ENCODE peak calls at places on chromosome 6, in five cellular contexts. One of them, this sample, is unnamed.

GRCh38 chr6:95518630-95519227 is 58.6 kb upstream of the MANEA start:
- DNase-seq in cardiac muscle cell: no peak
- DNase-seq in brain microvascular endothelial cell: no peak
- DNase-seq in mammary epithelial cell: no peak
- DNase-seq in RWPE1: no peak
- DNase-seq in this sample: no peak

GRCh38 chr6:96116674-96117073 is 100.9 kb downstream of the FUT9 start:
- DNase-seq in cardiac muscle cell: peak
- DNase-seq in brain microvascular endothelial cell: no peak
- DNase-seq in mammary epithelial cell: no peak
- DNase-seq in RWPE1: no peak
- DNase-seq in this sample: no peak

GRCh38 chr6:64280569-64280968 is 645.0 kb downstream of the PHF3 start:
- DNase-seq in cardiac muscle cell: peak
- DNase-seq in brain microvascular endothelial cell: no peak
- DNase-seq in mammary epithelial cell: no peak
- DNase-seq in RWPE1: peak
- DNase-seq in this sample: no peak

GRCh38 chr6:44788387-44788981 is 401.0 kb downstream of the CDC5L start:
- DNase-seq in cardiac muscle cell: no peak
- DNase-seq in brain microvascular endothelial cell: peak
- DNase-seq in mammary epithelial cell: no peak
- DNase-seq in RWPE1: no peak
- DNase-seq in this sample: no peak

GRCh38 chr6:155755452-155755851 is 299.8 kb upstream of the NOX3 start:
- DNase-seq in cardiac muscle cell: no peak
- DNase-seq in brain microvascular endothelial cell: no peak
- DNase-seq in mammary epithelial cell: no peak
- DNase-seq in RWPE1: no peak
- DNase-seq in this sample: no peak

GRCh38 chr6:125871365-125871764 is 80.6 kb downstream of the NCOA7 start:
- DNase-seq in cardiac muscle cell: no peak
- DNase-seq in brain microvascular endothelial cell: no peak
- DNase-seq in mammary epithelial cell: peak
- DNase-seq in RWPE1: no peak
- DNase-seq in this sample: no peak

GRCh38 chr6:43532201-43532600 is 15.3 kb downstream of the POLR1C start:
- DNase-seq in cardiac muscle cell: no peak
- DNase-seq in brain microvascular endothelial cell: no peak
- DNase-seq in mammary epithelial cell: no peak
- DNase-seq in RWPE1: no peak
- DNase-seq in this sample: no peak

GRCh38 chr6:35469711-35470662 is 1.8 kb downstream of the RPL10A start:
- DNase-seq in cardiac muscle cell: peak
- DNase-seq in brain microvascular endothelial cell: no peak
- DNase-seq in mammary epithelial cell: peak
- DNase-seq in RWPE1: peak
- DNase-seq in this sample: no peak

GRCh38 chr6:41936073-41936837 is 5.4 kb downstream of the CCND3 start:
- DNase-seq in cardiac muscle cell: peak
- DNase-seq in brain microvascular endothelial cell: peak
- DNase-seq in mammary epithelial cell: peak
- DNase-seq in RWPE1: peak
- DNase-seq in this sample: peak

GRCh38 chr6:22784611-22785010 is 215.2 kb downstream of the HDGFL1 start:
- DNase-seq in cardiac muscle cell: peak
- DNase-seq in brain microvascular endothelial cell: peak
- DNase-seq in mammary epithelial cell: no peak
- DNase-seq in RWPE1: no peak
- DNase-seq in this sample: no peak

GRCh38 chr6:85058806-85059205 is 294.4 kb upstream of the TBX18 start:
- DNase-seq in cardiac muscle cell: no peak
- DNase-seq in brain microvascular endothelial cell: no peak
- DNase-seq in mammary epithelial cell: no peak
- DNase-seq in RWPE1: no peak
- DNase-seq in this sample: no peak

GRCh38 chr6:27760464-27760863 is 151.7 kb downstream of the OR2B2 start:
- DNase-seq in cardiac muscle cell: no peak
- DNase-seq in brain microvascular endothelial cell: no peak
- DNase-seq in mammary epithelial cell: peak
- DNase-seq in RWPE1: no peak
- DNase-seq in this sample: no peak

GRCh38 chr6:113809818-113810217 is 47.3 kb upstream of the MARCKS start:
- DNase-seq in cardiac muscle cell: no peak
- DNase-seq in brain microvascular endothelial cell: no peak
- DNase-seq in mammary epithelial cell: no peak
- DNase-seq in RWPE1: no peak
- DNase-seq in this sample: no peak

DNA sequence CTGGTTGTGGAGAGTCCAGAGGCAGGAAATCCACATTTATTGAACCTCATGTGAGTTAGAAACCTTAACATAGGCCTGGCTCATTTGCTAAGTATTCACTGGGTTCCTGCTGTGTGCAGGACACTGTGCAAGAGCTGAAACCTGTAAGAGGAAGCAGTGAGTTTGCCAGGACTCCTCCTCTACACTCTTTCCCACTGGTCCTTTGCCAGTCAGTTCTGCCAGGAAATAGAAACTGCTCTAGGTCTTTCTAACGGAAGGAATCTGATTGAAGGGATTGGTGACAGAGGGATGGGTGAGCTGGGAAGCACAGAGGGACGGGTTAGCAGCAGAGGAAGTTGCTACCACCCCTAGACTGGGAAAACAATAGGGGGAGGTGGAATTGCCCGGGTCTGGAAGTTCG is 234.2 kb upstream of the ECI2 start:
- DNase-seq in cardiac muscle cell: no peak
- DNase-seq in brain microvascular endothelial cell: no peak
- DNase-seq in mammary epithelial cell: peak
- DNase-seq in RWPE1: no peak
- DNase-seq in this sample: no peak
- H3K27ac ChIP-seq in cardiac muscle cell: no peak
- H3K27ac ChIP-seq in brain microvascular endothelial cell: peak
- H3K27ac ChIP-seq in mammary epithelial cell: no peak
- H3K27ac ChIP-seq in RWPE1: peak
- H3K27ac ChIP-seq in this sample: no peak

GRCh38 chr6:159756508-159756907 is 5.3 kb upstream of the ACAT2 start:
- DNase-seq in cardiac muscle cell: no peak
- DNase-seq in brain microvascular endothelial cell: no peak
- DNase-seq in mammary epithelial cell: no peak
- DNase-seq in RWPE1: no peak
- DNase-seq in this sample: no peak
- H3K27ac ChIP-seq in cardiac muscle cell: peak
- H3K27ac ChIP-seq in brain microvascular endothelial cell: no peak
- H3K27ac ChIP-seq in mammary epithelial cell: no peak
- H3K27ac ChIP-seq in RWPE1: no peak
- H3K27ac ChIP-seq in this sample: no peak

GRCh38 chr6:52516943-52517342 is 59.9 kb downstream of the TRAM2 start:
- DNase-seq in cardiac muscle cell: no peak
- DNase-seq in brain microvascular endothelial cell: no peak
- DNase-seq in mammary epithelial cell: no peak
- DNase-seq in RWPE1: no peak
- DNase-seq in this sample: no peak
- H3K27ac ChIP-seq in cardiac muscle cell: no peak
- H3K27ac ChIP-seq in brain microvascular endothelial cell: peak
- H3K27ac ChIP-seq in mammary epithelial cell: no peak
- H3K27ac ChIP-seq in RWPE1: peak
- H3K27ac ChIP-seq in this sample: peak

GRCh38 chr6:68740828-68741500 is 105.9 kb downstream of the ADGRB3 start:
- DNase-seq in cardiac muscle cell: peak
- DNase-seq in brain microvascular endothelial cell: no peak
- DNase-seq in mammary epithelial cell: no peak
- DNase-seq in RWPE1: no peak
- DNase-seq in this sample: no peak
- H3K27ac ChIP-seq in cardiac muscle cell: no peak
- H3K27ac ChIP-seq in brain microvascular endothelial cell: no peak
- H3K27ac ChIP-seq in mammary epithelial cell: no peak
- H3K27ac ChIP-seq in RWPE1: no peak
- H3K27ac ChIP-seq in this sample: no peak

This sample was measured in coronary artery.